ENCODE peak calls at places on chromosomes 11 and 22, in seven cellular contexts. M, G, F, B, Q, A and K are unnamed samples.

GRCh38 chr22:47782461-47783075 is 1020.1 kb downstream of the TBC1D22A start:
- DNase-seq in M (no peak), G (no peak), F (no peak), B (no peak), Q (no peak), A (no peak), K (no peak)

GRCh38 chr22:46723882-46724281 is 14.2 kb downstream of the CERK start:
- DNase-seq in M (no peak), G (no peak), F (no peak), B (no peak), Q (no peak), A (no peak), K (no peak)

GRCh38 chr11:66494935-66495334 is 14.7 kb downstream of the DPP3 start:
- DNase-seq in M (no peak), G (no peak), F (no peak), B (peak; percentile 60), Q (no peak), A (no peak), K (no peak)

GRCh38 chr11:58616594-58616993 is 5.9 kb upstream of the CNTF start:
- DNase-seq in M (no peak), G (peak; percentile 92), F (peak; percentile 95), B (no peak), Q (peak; percentile 73), A (peak; percentile 87), K (no peak)

GRCh38 chr11:60710482-60710881 is 11.1 kb downstream of the MS4A8 start:
- DNase-seq in M (no peak), G (no peak), F (no peak), B (peak; percentile 66), Q (no peak), A (peak; percentile 5), K (no peak)

GRCh38 chr11:1669546-1670218 is 27.3 kb upstream of the KRTAP5-6 start:
- DNase-seq in M (no peak), G (no peak), F (no peak), B (no peak), Q (no peak), A (no peak), K (no peak)

GRCh38 chr11:66981976-66982578 is 7.0 kb downstream of the C11orf86 start:
- DNase-seq in M (peak; percentile 80), G (peak; percentile 84), F (peak; percentile 91), B (no peak), Q (peak; percentile 86), A (peak; percentile 92), K (no peak)

GRCh38 chr22:28769394-28770085 is 3.0 kb upstream of the CCDC117 start:
- DNase-seq in M (no peak), G (no peak), F (no peak), B (no peak), Q (no peak), A (no peak), K (no peak)

GRCh38 chr11:77371646-77372045 is 70.2 kb upstream of the GDPD4 start:
- DNase-seq in M (no peak), G (no peak), F (no peak), B (no peak), Q (no peak), A (no peak), K (no peak)

GRCh38 chr22:22243033-22243680 is 1.4 kb upstream of the VPREB1 start:
- DNase-seq in M (no peak), G (no peak), F (no peak), B (no peak), Q (no peak), A (no peak), K (no peak)

GRCh38 chr22:21026783-21027692 is 5.3 kb downstream of the SLC7A4 start:
- DNase-seq in M (no peak), G (peak; percentile 40), F (peak; percentile 68), B (no peak), Q (no peak), A (peak; percentile 22), K (peak; percentile 89)

GRCh38 chr11:64040684-64041267 is 5.0 kb downstream of the FLRT1 start:
- DNase-seq in M (peak; percentile 44), G (no peak), F (no peak), B (peak; percentile 74), Q (no peak), A (no peak), K (no peak)

GRCh38 chr11:107592256-107592655 is 1.3 kb downstream of the ELMOD1 start:
- DNase-seq in M (no peak), G (no peak), F (no peak), B (no peak), Q (no peak), A (no peak), K (no peak)

GRCh38 chr11:111745719-111746504 is 20.3 kb downstream of the PPP2R1B start:
- DNase-seq in M (no peak), G (peak; percentile 79), F (peak; percentile 75), B (no peak), Q (no peak), A (no peak), K (no peak)

GRCh38 chr11:85725510-85726258 is 39.7 kb upstream of the CCDC89 start:
- DNase-seq in M (no peak), G (peak; percentile 88), F (peak; percentile 97), B (no peak), Q (no peak), A (peak; percentile 34), K (no peak)

GRCh38 chr11:103541186-103541795 is 432.1 kb downstream of the DYNC2H1 start:
- DNase-seq in M (peak; percentile 17), G (no peak), F (no peak), B (peak; percentile 14), Q (no peak), A (no peak), K (no peak)

GRCh38 chr11:103536335-103536722 is 427.1 kb downstream of the DYNC2H1 start:
- DNase-seq in M (no peak), G (no peak), F (no peak), B (no peak), Q (no peak), A (no peak), K (no peak)

GRCh38 chr11:103534959-103535358 is 425.7 kb downstream of the DYNC2H1 start:
- DNase-seq in M (no peak), G (no peak), F (no peak), B (no peak), Q (no peak), A (no peak), K (no peak)

GRCh38 chr11:103539166-103539565 is 429.9 kb downstream of the DYNC2H1 start:
- DNase-seq in M (no peak), G (no peak), F (no peak), B (no peak), Q (no peak), A (no peak), K (no peak)

GRCh38 chr11:103537904-103538502 is 428.8 kb downstream of the DYNC2H1 start:
- DNase-seq in M (peak; percentile 23), G (peak; percentile 60), F (peak; percentile 47), B (peak; percentile 66), Q (no peak), A (peak; percentile 76), K (no peak)
- TF ChIP-seq CTCF in M (peak; percentile 42), G (peak; percentile 72), F (peak; percentile 62), B (peak; percentile 86), Q (peak; percentile 22), A (peak; percentile 66), K (peak; percentile 47)

GRCh38 chr11:34565417-34566208 is 52.0 kb upstream of the ELF5 start:
- DNase-seq in M (peak; percentile 37), G (no peak), F (no peak), B (peak; percentile 78), Q (no peak), A (no peak), K (peak; percentile 24)
- TF ChIP-seq CTCF in M (peak; percentile 66), G (peak; percentile 35), F (peak; percentile 24), B (peak; percentile 88), Q (no peak), A (peak; percentile 53), K (peak; percentile 40)

GRCh38 chr22:37420656-37421467 is 6.4 kb downstream of the ELFN2 start:
- DNase-seq in M (peak; percentile 40), G (no peak), F (peak; percentile 54), B (peak; percentile 40), Q (no peak), A (no peak), K (no peak)
- TF ChIP-seq CTCF in M (no peak), G (no peak), F (no peak), B (no peak), Q (no peak), A (peak; percentile 12), K (no peak)

GRCh38 chr11:86749376-86749775 is 51.0 kb upstream of the PRSS23 start:
- DNase-seq in M (no peak), G (no peak), F (no peak), B (peak; percentile 30), Q (no peak), A (no peak), K (no peak)
- TF ChIP-seq CTCF in M (no peak), G (peak; percentile 5), F (peak; percentile 20), B (peak; percentile 45), Q (no peak), A (peak; percentile 43), K (no peak)

GRCh38 chr22:37019309-37020191 is at the start of the genes MPST and TST:
- DNase-seq in M (peak; percentile 87), G (peak; percentile 62), F (peak; percentile 61), B (peak; percentile 79), Q (peak; percentile 84), A (peak; percentile 29), K (peak; percentile 40)
- TF ChIP-seq CTCF in M (no peak), G (no peak), F (peak; percentile 4), B (peak; percentile 12), Q (peak; percentile 52), A (no peak), K (no peak)

GRCh38 chr11:82494988-82495432 is 238.7 kb downstream of the FAM181B start:
- DNase-seq in M (peak; percentile 44), G (no peak), F (no peak), B (peak; percentile 75), Q (no peak), A (no peak), K (no peak)
- TF ChIP-seq CTCF in M (peak; percentile 37), G (no peak), F (peak; percentile 8), B (peak; percentile 67), Q (no peak), A (no peak), K (peak; percentile 38)